ENCODE peak calls at places on chromosomes 5 and 9, in four cellular contexts. Y, T, J and V are unnamed samples.

GRCh38 chr5:135222771-135223170 is 176.3 kb downstream of the MACROH2A1 start:
- DNase-seq in Y (no peak), T (no peak), J (no peak), V (no peak)

GRCh38 chr5:73274121-73274520 is 101.1 kb downstream of the TMEM174 start:
- DNase-seq in Y (no peak), T (no peak), J (no peak), V (no peak)

GRCh38 chr5:59959330-59959729 is 65.8 kb upstream of the PDE4D start:
- DNase-seq in Y (no peak), T (no peak), J (no peak), V (no peak)

GRCh38 chr9:2424564-2425153 is 196.9 kb upstream of the VLDLR start:
- DNase-seq in Y (no peak), T (no peak), J (no peak), V (no peak)

GRCh38 chr5:90421136-90421535 is 11.6 kb upstream of the CETN3 start:
- DNase-seq in Y (no peak), T (no peak), J (no peak), V (no peak)

GRCh38 chr5:124093658-124094057 is 581.7 kb downstream of the CSNK1G3 start:
- DNase-seq in Y (no peak), T (no peak), J (no peak), V (no peak)

GRCh38 chr9:6941527-6941926 is 183.8 kb downstream of the KDM4C start:
- DNase-seq in Y (no peak), T (no peak), J (no peak), V (no peak)

GRCh38 chr5:112165897-112166737 is 253.0 kb downstream of the EPB41L4A start:
- DNase-seq in Y (no peak), T (no peak), J (no peak), V (no peak)

GRCh38 chr5:169652057-169652456 is 15.0 kb downstream of the DOCK2 start:
- DNase-seq in Y (no peak), T (no peak), J (no peak), V (no peak)

GRCh38 chr5:92147792-92148191 is 764.7 kb upstream of the ARRDC3 start:
- DNase-seq in Y (no peak), T (no peak), J (no peak), V (no peak)

GRCh38 chr5:21071986-21072385 is 1084.0 kb upstream of the CDH18 start:
- DNase-seq in Y (no peak), T (no peak), J (no peak), V (no peak)

GRCh38 chr9:14396171-14396570 is 82.2 kb upstream of the NFIB start:
- DNase-seq in Y (no peak), T (no peak), J (no peak), V (no peak)

GRCh38 chr5:41246376-41246775 is 33.0 kb upstream of the C6 start:
- DNase-seq in Y (no peak), T (no peak), J (no peak), V (no peak)

GRCh38 chr5:14588758-14589543 is 7.4 kb downstream of the OTULINL start:
- DNase-seq in Y (no peak), T (no peak), J (no peak), V (no peak)

GRCh38 chr5:59207416-59207815 is 624.5 kb downstream of the RAB3C start:
- DNase-seq in Y (no peak), T (no peak), J (no peak), V (no peak)

GRCh38 chr5:180932660-180933059 is 33.7 kb downstream of the BTNL8 start:
- DNase-seq in Y (peak; percentile 1), T (no peak), J (no peak), V (no peak)

GRCh38 chr5:443239-444151 is 519 bp downstream of the EXOC3 start:
- DNase-seq in Y (peak; percentile 88), T (no peak), J (peak; percentile 32), V (no peak)

GRCh38 chr5:68681929-68682328 is 411.9 kb upstream of the SLC30A5 start:
- DNase-seq in Y (no peak), T (no peak), J (no peak), V (no peak)

GRCh38 chr9:91197232-91198181 is 164.2 kb downstream of the AUH start:
- DNase-seq in Y (peak; percentile 47), T (no peak), J (peak; percentile 88), V (no peak)

GRCh38 chr9:135923508-135923907 is 16.2 kb upstream of the CAMSAP1 start:
- DNase-seq in Y (no peak), T (no peak), J (no peak), V (no peak)

GRCh38 chr9:86250123-86250522 is 9.3 kb downstream of the C9orf153 start:
- DNase-seq in Y (no peak), T (no peak), J (no peak), V (no peak)

GRCh38 chr5:179880848-179881590 is 22.4 kb upstream of the MRNIP start:
- DNase-seq in Y (no peak), T (no peak), J (no peak), V (no peak)

GRCh38 chr9:135926402-135927194 is 19.3 kb upstream of the CAMSAP1 start:
- DNase-seq in Y (no peak), T (no peak), J (peak; percentile 12), V (no peak)

GRCh38 chr5:128462330-128462729 is 75.7 kb downstream of the FBN2 start:
- DNase-seq in Y (no peak), T (no peak), J (no peak), V (no peak)

GRCh38 chr9:70586506-70586905 is 172.0 kb upstream of the KLF9 start:
- DNase-seq in Y (no peak), T (no peak), J (no peak), V (no peak)

GRCh38 chr9:33375238-33375840 is 27.0 kb downstream of the AQP7 start:
- DNase-seq in Y (no peak), T (no peak), J (no peak), V (no peak)

GRCh38 chr9:96203867-96204412 is 98.0 kb downstream of the HSD17B3 start:
- DNase-seq in Y (no peak), T (no peak), J (no peak), V (no peak)

GRCh38 chr5:464446-464842 is 21.5 kb downstream of the EXOC3 start:
- DNase-seq in Y (no peak), T (no peak), J (no peak), V (no peak)

GRCh38 chr5:172683696-172684464 is 42.8 kb downstream of the NEURL1B start:
- DNase-seq in Y (no peak), T (no peak), J (no peak), V (no peak)

GRCh38 chr5:10689391-10690081 is 71.5 kb downstream of the DAP start:
- DNase-seq in Y (peak; percentile 65), T (no peak), J (peak; percentile 57), V (no peak)

GRCh38 chr5:110757118-110757729 is 18.4 kb downstream of the SLC25A46 start:
- DNase-seq in Y (peak; percentile 31), T (no peak), J (no peak), V (no peak)

GRCh38 chr5:60677831-60678664 is 21.9 kb downstream of the DEPDC1B start:
- DNase-seq in Y (peak; percentile 33), T (peak; percentile 20), J (no peak), V (no peak)

GRCh38 chr9:80649001-80649420 is 1040.3 kb downstream of the TLE1 start:
- DNase-seq in Y (no peak), T (no peak), J (no peak), V (no peak)

DNA sequence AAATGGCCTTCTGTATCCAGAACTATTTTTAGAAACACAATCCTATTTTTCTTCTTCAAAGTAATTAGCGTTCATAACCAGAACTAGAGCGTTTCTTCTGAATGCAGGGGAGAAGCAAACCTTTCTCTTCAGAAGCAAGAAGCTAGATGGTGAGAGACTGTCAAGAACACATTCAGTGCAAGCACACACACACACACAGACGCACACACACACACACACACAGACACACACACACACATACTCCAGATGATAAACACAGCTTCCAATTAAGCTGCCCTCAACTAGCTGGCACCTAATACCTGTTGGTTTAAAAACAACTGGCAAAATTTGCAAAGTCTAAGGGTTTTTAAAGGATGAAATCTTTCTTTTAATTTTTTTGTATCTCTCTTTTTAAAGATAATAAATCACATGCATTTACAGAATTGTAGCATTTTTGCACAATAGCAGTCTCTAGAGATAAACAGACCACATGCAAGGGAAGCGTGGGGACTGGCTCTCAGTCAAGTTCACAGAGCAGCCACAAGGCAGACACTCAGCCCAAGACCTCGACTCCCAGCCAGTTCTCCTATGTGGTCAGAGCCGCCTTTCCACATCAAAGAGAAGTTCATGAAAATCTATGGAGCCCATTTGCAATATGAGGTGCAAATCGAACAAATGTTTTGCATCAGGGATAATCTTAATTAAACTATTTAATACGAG is 138.5 kb downstream of the TTLL11 start:
- DNase-seq in Y (no peak), T (no peak), J (no peak), V (no peak)
- TF ChIP-seq SPI1 in Y (no peak), T (no peak), J (no peak), V (no peak)

GRCh38 chr9:98881836-98882568 is 61.7 kb upstream of the COL15A1 start:
- DNase-seq in Y (no peak), T (no peak), J (no peak), V (no peak)
- TF ChIP-seq SPI1 in Y (no peak), T (no peak), J (no peak), V (no peak)

GRCh38 chr9:105064248-105065118 is 136.5 kb upstream of the ABCA1 start:
- DNase-seq in Y (no peak), T (no peak), J (peak; percentile 76), V (no peak)

GRCh38 chr9:105062222-105062850 is 134.4 kb upstream of the ABCA1 start:
- DNase-seq in Y (no peak), T (no peak), J (peak; percentile 57), V (no peak)

GRCh38 chr9:105065119-105066088 is 137.4 kb upstream of the ABCA1 start:
- DNase-seq in Y (no peak), T (no peak), J (no peak), V (no peak)

GRCh38 chr9:105066265-105066865 is 138.4 kb upstream of the ABCA1 start:
- DNase-seq in Y (no peak), T (no peak), J (peak; percentile 89), V (no peak)

GRCh38 chr9:105063665-105064247 is 135.8 kb upstream of the ABCA1 start:
- DNase-seq in Y (no peak), T (no peak), J (peak; percentile 30), V (no peak)
- TF ChIP-seq SPI1 in Y (no peak), T (no peak), J (no peak), V (no peak)

GRCh38 chr5:107337281-107337680 is 333.5 kb downstream of the EFNA5 start:
- DNase-seq in Y (no peak), T (no peak), J (no peak), V (no peak)

GRCh38 chr5:107330903-107331302 is 339.8 kb downstream of the EFNA5 start:
- DNase-seq in Y (no peak), T (no peak), J (no peak), V (no peak)

GRCh38 chr5:107329850-107330249 is 340.9 kb downstream of the EFNA5 start:
- DNase-seq in Y (no peak), T (no peak), J (no peak), V (no peak)

GRCh38 chr5:107331312-107331711 is 339.4 kb downstream of the EFNA5 start:
- DNase-seq in Y (no peak), T (no peak), J (no peak), V (no peak)

GRCh38 chr5:107331882-107332281 is 338.9 kb downstream of the EFNA5 start:
- DNase-seq in Y (no peak), T (no peak), J (no peak), V (no peak)
- TF ChIP-seq SPI1 in Y (no peak), T (no peak), J (no peak), V (no peak)